ENCODE peak calls at places on chromosomes 6 and 20, in nine cellular contexts. M, S, A, K, T, I, R, O and Z are unnamed samples.
A peak's percentile ranks its signal among the peaks of the same experiment; 100 is the strongest.

GRCh38 chr6:155186052-155186658 is 77.7 kb upstream of the CLDN20 start:
- DNase-seq in M (no peak), S (no peak), A (no peak), K (no peak), T (no peak), I (no peak), R (no peak), O (peak; percentile 28), Z (no peak)

GRCh38 chr6:11398451-11399326 is 138.9 kb upstream of the TMEM170B start:
- DNase-seq in M (no peak), S (no peak), A (no peak), K (no peak), T (no peak), I (no peak), R (no peak), O (no peak), Z (no peak)

GRCh38 chr6:130811932-130812331 is 15.3 kb upstream of the SMLR1 start:
- DNase-seq in M (no peak), S (no peak), A (no peak), K (no peak), T (no peak), I (no peak), R (no peak), O (no peak), Z (peak; percentile 44)

GRCh38 chr6:67285770-67286495 is 1349.1 kb upstream of the ADGRB3 start:
- DNase-seq in M (no peak), S (no peak), A (no peak), K (no peak), T (no peak), I (no peak), R (no peak), O (no peak), Z (peak; percentile 62)

GRCh38 chr20:44309763-44310663 is 989 bp downstream of the FITM2 start:
- DNase-seq in M (peak; percentile 30), S (peak; percentile 50), A (no peak), K (no peak), T (peak; percentile 72), I (peak; percentile 46), R (no peak), O (no peak), Z (peak; percentile 84)

GRCh38 chr20:11917663-11918062 is at the start of gene BTBD3:
- DNase-seq in M (peak; percentile 54), S (peak; percentile 46), A (no peak), K (no peak), T (peak; percentile 62), I (peak; percentile 95), R (no peak), O (no peak), Z (peak; percentile 80)

GRCh38 chr20:33027769-33028751 is 3.4 kb upstream of the BPIFB6 start:
- DNase-seq in M (no peak), S (no peak), A (no peak), K (no peak), T (no peak), I (no peak), R (no peak), O (no peak), Z (no peak)

GRCh38 chr6:1474205-1474604 is 84.8 kb downstream of the FOXF2 start:
- DNase-seq in M (no peak), S (no peak), A (no peak), K (no peak), T (no peak), I (no peak), R (no peak), O (no peak), Z (no peak)

GRCh38 chr20:50191566-50192363 is 1.1 kb downstream of the CEBPB start:
- DNase-seq in M (peak; percentile 36), S (peak; percentile 48), A (no peak), K (peak; percentile 83), T (peak; percentile 64), I (peak; percentile 77), R (peak; percentile 52), O (peak; percentile 28), Z (no peak)

GRCh38 chr6:80959034-80959433 is 793.4 kb downstream of the TENT5A start:
- DNase-seq in M (no peak), S (no peak), A (no peak), K (no peak), T (no peak), I (no peak), R (no peak), O (no peak), Z (no peak)

GRCh38 chr20:43752561-43753301 is 25.9 kb upstream of the GTSF1L start:
- DNase-seq in M (peak; percentile 82), S (peak; percentile 96), A (no peak), K (no peak), T (peak; percentile 57), I (no peak), R (no peak), O (no peak), Z (peak; percentile 89)

GRCh38 chr6:129635396-129636164 is 74.4 kb downstream of the ARHGAP18 start:
- DNase-seq in M (no peak), S (peak; percentile 67), A (no peak), K (no peak), T (no peak), I (no peak), R (no peak), O (no peak), Z (peak; percentile 87)

GRCh38 chr20:39800111-39800510 is 838.0 kb downstream of the DHX35 start:
- DNase-seq in M (no peak), S (peak; percentile 41), A (no peak), K (no peak), T (no peak), I (no peak), R (no peak), O (no peak), Z (peak; percentile 92)

GRCh38 chr20:57627339-57627738 is 7.1 kb upstream of the ZBP1 start:
- DNase-seq in M (no peak), S (no peak), A (no peak), K (no peak), T (no peak), I (no peak), R (no peak), O (no peak), Z (no peak)

GRCh38 chr6:116406678-116407345 is 36.1 kb downstream of the DSE start:
- DNase-seq in M (no peak), S (peak; percentile 61), A (no peak), K (no peak), T (no peak), I (no peak), R (no peak), O (no peak), Z (peak; percentile 54)

GRCh38 chr6:143299253-143300166 is 151.0 kb downstream of the ADAT2 start:
- DNase-seq in M (no peak), S (no peak), A (no peak), K (no peak), T (no peak), I (peak; percentile 4), R (no peak), O (no peak), Z (no peak)

GRCh38 chr6:28758046-28758817 is 165.6 kb downstream of the TRIM27 start:
- DNase-seq in M (peak; percentile 25), S (peak; percentile 69), A (peak; percentile 96), K (peak; percentile 78), T (no peak), I (peak; percentile 70), R (no peak), O (no peak), Z (peak; percentile 47)

GRCh38 chr6:135870722-135871121 is 19.2 kb downstream of the PDE7B start:
- DNase-seq in M (peak; percentile 11), S (peak; percentile 88), A (no peak), K (no peak), T (no peak), I (no peak), R (no peak), O (no peak), Z (peak; percentile 64)

GRCh38 chr6:12785921-12786320 is 69.4 kb downstream of the PHACTR1 start:
- DNase-seq in M (no peak), S (no peak), A (no peak), K (no peak), T (no peak), I (no peak), R (no peak), O (no peak), Z (no peak)

GRCh38 chr6:14380421-14380820 is 262.8 kb downstream of the CD83 start:
- DNase-seq in M (no peak), S (no peak), A (no peak), K (peak; percentile 54), T (no peak), I (peak; percentile 32), R (no peak), O (no peak), Z (no peak)

GRCh38 chr20:39581034-39581433 is 618.9 kb downstream of the DHX35 start:
- DNase-seq in M (no peak), S (no peak), A (no peak), K (no peak), T (no peak), I (no peak), R (no peak), O (no peak), Z (no peak)

GRCh38 chr6:33705268-33705885 is 6.1 kb downstream of the UQCC2 start:
- DNase-seq in M (no peak), S (no peak), A (no peak), K (no peak), T (no peak), I (no peak), R (no peak), O (no peak), Z (no peak)

GRCh38 chr20:44475694-44476560 is at the start of gene TTPAL:
- DNase-seq in M (peak; percentile 86), S (peak; percentile 86), A (peak; percentile 55), K (peak; percentile 91), T (peak; percentile 93), I (peak; percentile 93), R (peak; percentile 88), O (peak; percentile 87), Z (peak; percentile 80)

GRCh38 chr6:170160031-170160627 is 130.7 kb downstream of the DLL1 start:
- DNase-seq in M (no peak), S (no peak), A (no peak), K (no peak), T (peak; percentile 38), I (peak; percentile 41), R (no peak), O (no peak), Z (no peak)

GRCh38 chr20:56515657-56516381 is 8.7 kb upstream of the FAM209A start:
- DNase-seq in M (peak; percentile 19), S (peak; percentile 7), A (no peak), K (no peak), T (no peak), I (no peak), R (no peak), O (no peak), Z (no peak)

GRCh38 chr6:73032586-73032985 is 192.7 kb downstream of the KHDC1L start:
- DNase-seq in M (no peak), S (peak; percentile 57), A (peak; percentile 77), K (no peak), T (no peak), I (no peak), R (no peak), O (no peak), Z (peak; percentile 69)

GRCh38 chr20:57388953-57389694 is 2.1 kb upstream of the RBM38 start:
- DNase-seq in M (peak; percentile 77), S (peak; percentile 40), A (no peak), K (peak; percentile 79), T (peak; percentile 91), I (peak; percentile 55), R (peak; percentile 65), O (no peak), Z (peak; percentile 67)

GRCh38 chr6:168314948-168315347 is 4.6 kb downstream of the DACT2 start:
- DNase-seq in M (peak; percentile 28), S (no peak), A (no peak), K (no peak), T (peak; percentile 57), I (no peak), R (no peak), O (no peak), Z (peak; percentile 4)

GRCh38 chr20:41136336-41136694 is 1.0 kb upstream of the PLCG1 start:
- DNase-seq in M (no peak), S (no peak), A (no peak), K (no peak), T (no peak), I (no peak), R (no peak), O (no peak), Z (no peak)

GRCh38 chr6:167705211-167705750 is 121.4 kb upstream of the AFDN start:
- DNase-seq in M (no peak), S (no peak), A (no peak), K (peak; percentile 38), T (no peak), I (no peak), R (no peak), O (no peak), Z (no peak)